ENCODE peak calls at places on chromosome 4, in four cellular contexts. M is brain microvascular endothelial cell, Y is A549, Z is hypothalamus. X is an unnamed sample.

GRCh38 chr4:89306486-89307184 is 965 bp downstream of the GPRIN3 start:
- DNase-seq in M (no peak), Y (peak; percentile 68), Z (no peak), X (no peak)

GRCh38 chr4:47065099-47065498 is 33.7 kb downstream of the GABRB1 start:
- DNase-seq in M (no peak), Y (no peak), Z (no peak), X (no peak)

GRCh38 chr4:78166582-78166981 is 109.5 kb downstream of the FRAS1 start:
- DNase-seq in M (no peak), Y (no peak), Z (no peak), X (no peak)

GRCh38 chr4:165355900-165356300 is 22.9 kb upstream of the CPE start:
- DNase-seq in M (peak; percentile 35), Y (peak; percentile 29), Z (no peak), X (no peak)

GRCh38 chr4:57943672-57944071 is 833.5 kb upstream of the IGFBP7 start:
- DNase-seq in M (peak; percentile 47), Y (peak; percentile 1), Z (no peak), X (no peak)

GRCh38 chr4:173485164-173485563 is 44.9 kb downstream of the HAND2 start:
- DNase-seq in M (no peak), Y (no peak), Z (no peak), X (no peak)

GRCh38 chr4:110196871-110197420 is 1.5 kb downstream of the ELOVL6 start:
- DNase-seq in M (no peak), Y (peak; percentile 39), Z (peak; percentile 28), X (peak; percentile 39)

GRCh38 chr4:114481856-114482255 is 116.8 kb upstream of the UGT8 start:
- DNase-seq in M (no peak), Y (no peak), Z (no peak), X (no peak)

GRCh38 chr4:56410247-56410646 is 23.0 kb upstream of the AASDH start:
- DNase-seq in M (peak; percentile 97), Y (peak; percentile 79), Z (no peak), X (peak; percentile 5)

GRCh38 chr4:122826000-122826595 is 533 bp upstream of the FGF2 start:
- DNase-seq in M (peak; percentile 14), Y (no peak), Z (no peak), X (no peak)

GRCh38 chr4:123327346-123327745 is 69.2 kb upstream of the SPRY1 start:
- DNase-seq in M (no peak), Y (no peak), Z (no peak), X (no peak)

GRCh38 chr4:153465922-153466636 is at the start of gene TMEM131L:
- DNase-seq in M (peak; percentile 38), Y (peak; percentile 60), Z (no peak), X (peak; percentile 79)

GRCh38 chr4:36255575-36255974 is 11.3 kb upstream of the ARAP2 start:
- DNase-seq in M (no peak), Y (no peak), Z (no peak), X (peak; percentile 53)

GRCh38 chr4:3629665-3630064 is 97.4 kb upstream of the LRPAP1 start:
- DNase-seq in M (no peak), Y (no peak), Z (no peak), X (no peak)

GRCh38 chr4:30757357-30757756 is 37.2 kb downstream of the PCDH7 start:
- DNase-seq in M (peak; percentile 72), Y (no peak), Z (no peak), X (no peak)

GRCh38 chr4:60992037-60992436 is 208.1 kb upstream of the ADGRL3 start:
- DNase-seq in M (peak; percentile 82), Y (no peak), Z (no peak), X (no peak)

GRCh38 chr4:47287735-47288134 is 175.8 kb downstream of the COMMD8 start:
- DNase-seq in M (peak; percentile 87), Y (no peak), Z (no peak), X (no peak)

GRCh38 chr4:138235419-138235952 is 6.7 kb downstream of the SLC7A11 start:
- DNase-seq in M (peak; percentile 55), Y (peak; percentile 90), Z (no peak), X (no peak)

GRCh38 chr4:96052827-96053226 is 212.9 kb downstream of the PDHA2 start:
- DNase-seq in M (no peak), Y (no peak), Z (no peak), X (no peak)

GRCh38 chr4:139763668-139764067 is 98.0 kb downstream of the MGST2 start:
- DNase-seq in M (no peak), Y (no peak), Z (no peak), X (no peak)

GRCh38 chr4:152485726-152486276 is 50.1 kb downstream of the FBXW7 start:
- DNase-seq in M (peak; percentile 94), Y (peak; percentile 91), Z (no peak), X (no peak)

GRCh38 chr4:24763631-24764302 is 31.6 kb upstream of the SOD3 start:
- DNase-seq in M (peak; percentile 53), Y (peak; percentile 18), Z (no peak), X (no peak)

GRCh38 chr4:38132843-38133662 is 172.9 kb downstream of the PTTG2 start:
- DNase-seq in M (no peak), Y (peak; percentile 14), Z (no peak), X (no peak)

GRCh38 chr4:3335385-3335784 is 42.6 kb downstream of the RGS12 start:
- DNase-seq in M (no peak), Y (no peak), Z (no peak), X (no peak)

GRCh38 chr4:57550143-57550542 is 440.0 kb upstream of the IGFBP7 start:
- DNase-seq in M (no peak), Y (no peak), Z (no peak), X (peak; percentile 2)

GRCh38 chr4:77332696-77333270 is 175.8 kb downstream of the CCNG2 start:
- DNase-seq in M (no peak), Y (peak; percentile 16), Z (no peak), X (no peak)

GRCh38 chr4:128299848-128300247 is 12.2 kb upstream of the PGRMC2 start:
- DNase-seq in M (no peak), Y (no peak), Z (no peak), X (no peak)

GRCh38 chr4:163941221-163941865 is 446.9 kb downstream of the TMA16 start:
- DNase-seq in M (no peak), Y (no peak), Z (no peak), X (no peak)

GRCh38 chr4:108762559-108763225 is at the start of gene ETNPPL:
- DNase-seq in M (no peak), Y (peak; percentile 2), Z (no peak), X (no peak)

GRCh38 chr4:815464-816146 is 10.3 kb downstream of the CPLX1 start:
- DNase-seq in M (no peak), Y (no peak), Z (no peak), X (no peak)

GRCh38 chr4:2811830-2812599 is 19.1 kb downstream of the SH3BP2 start:
- DNase-seq in M (peak; percentile 48), Y (no peak), Z (no peak), X (peak; percentile 34)

GRCh38 chr4:186020793-186021407 is 48.1 kb upstream of the TLR3 start:
- DNase-seq in M (peak; percentile 55), Y (no peak), Z (no peak), X (no peak)